ENCODE peak calls at places on chromosomes 13 and 19, in five cellular contexts. One of them, this sample, is unnamed.

GRCh38 chr13:20175907-20176652 is 15.2 kb upstream of the GJA3 start:
- DNase-seq in AML-193: no peak
- DNase-seq in stomach: no peak
- DNase-seq in CD4-positive, alpha-beta T cell: no peak
- DNase-seq in left cardiac atrium: no peak
- DNase-seq in this sample: no peak

GRCh38 chr19:3276341-3276799 is 51.9 kb downstream of the CELF5 start:
- DNase-seq in AML-193: no peak
- DNase-seq in stomach: peak
- DNase-seq in CD4-positive, alpha-beta T cell: peak
- DNase-seq in left cardiac atrium: no peak
- DNase-seq in this sample: peak

GRCh38 chr19:5086725-5087439 is 118.0 kb downstream of the KDM4B start:
- DNase-seq in AML-193: no peak
- DNase-seq in stomach: no peak
- DNase-seq in CD4-positive, alpha-beta T cell: no peak
- DNase-seq in left cardiac atrium: no peak
- DNase-seq in this sample: no peak

GRCh38 chr13:42110410-42111155 is 62.1 kb downstream of the DGKH start:
- DNase-seq in AML-193: peak
- DNase-seq in stomach: no peak
- DNase-seq in CD4-positive, alpha-beta T cell: no peak
- DNase-seq in left cardiac atrium: no peak
- DNase-seq in this sample: no peak

GRCh38 chr13:29707876-29708543 is 112.5 kb upstream of the SLC7A1 start:
- DNase-seq in AML-193: peak
- DNase-seq in stomach: peak
- DNase-seq in CD4-positive, alpha-beta T cell: peak
- DNase-seq in left cardiac atrium: peak
- DNase-seq in this sample: peak

GRCh38 chr13:99955747-99956472 is 15.7 kb downstream of the ZIC5 start:
- DNase-seq in AML-193: no peak
- DNase-seq in stomach: no peak
- DNase-seq in CD4-positive, alpha-beta T cell: no peak
- DNase-seq in left cardiac atrium: peak
- DNase-seq in this sample: no peak

GRCh38 chr13:109012115-109012514 is 382.7 kb downstream of the MYO16 start:
- DNase-seq in AML-193: no peak
- DNase-seq in stomach: no peak
- DNase-seq in CD4-positive, alpha-beta T cell: no peak
- DNase-seq in left cardiac atrium: no peak
- DNase-seq in this sample: no peak

GRCh38 chr19:51107406-51108065 is 673 bp downstream of the CTU1 start:
- DNase-seq in AML-193: no peak
- DNase-seq in stomach: no peak
- DNase-seq in CD4-positive, alpha-beta T cell: no peak
- DNase-seq in left cardiac atrium: no peak
- DNase-seq in this sample: no peak

GRCh38 chr13:75333103-75333502 is 148.9 kb downstream of the TBC1D4 start:
- DNase-seq in AML-193: no peak
- DNase-seq in stomach: no peak
- DNase-seq in CD4-positive, alpha-beta T cell: no peak
- DNase-seq in left cardiac atrium: no peak
- DNase-seq in this sample: no peak

GRCh38 chr13:48165063-48165462 is 67.9 kb upstream of the ITM2B start:
- DNase-seq in AML-193: no peak
- DNase-seq in stomach: no peak
- DNase-seq in CD4-positive, alpha-beta T cell: no peak
- DNase-seq in left cardiac atrium: no peak
- DNase-seq in this sample: no peak

GRCh38 chr19:55012294-55012693 is 25.8 kb downstream of the GP6 start:
- DNase-seq in AML-193: no peak
- DNase-seq in stomach: no peak
- DNase-seq in CD4-positive, alpha-beta T cell: no peak
- DNase-seq in left cardiac atrium: no peak
- DNase-seq in this sample: no peak